ENCODE peak calls at places on chromosomes 2 and 18, in seven cellular contexts. V is fibroblast of lung, G is K562, H is DND-41, K is PC-9, Q is hepatocyte, F is GM23338. A is an unnamed sample.

GRCh38 chr2:124267821-124268220 is 242.7 kb downstream of the CNTNAP5 start:
- DNase-seq in H (no peak), Q (peak), G (no peak), V (peak), F (no peak), K (no peak), A (no peak)

GRCh38 chr2:223563462-223563861 is 38.7 kb downstream of the SCG2 start:
- DNase-seq in V (peak), G (peak), K (peak), Q (peak), H (no peak), F (peak), A (no peak)

GRCh38 chr2:74572178-74572925 is 17.8 kb downstream of the DOK1 start:
- DNase-seq in V (no peak), F (peak), G (no peak), Q (no peak), K (no peak), H (no peak), A (no peak)

GRCh38 chr2:172253190-172254052 is 150.7 kb upstream of the DLX2 start:
- DNase-seq in G (peak), Q (peak), F (no peak), K (peak), H (peak), V (peak), A (no peak)

GRCh38 chr2:239831272-239831731 is 193.8 kb downstream of the NDUFA10 start:
- DNase-seq in Q (no peak), F (peak), K (no peak), H (no peak), G (no peak), V (no peak), A (peak)

GRCh38 chr2:45771251-45771650 is 119.8 kb downstream of the PRKCE start:
- DNase-seq in F (peak), G (no peak), Q (peak), K (no peak), V (peak), H (no peak), A (peak)

GRCh38 chr2:62660087-62660486 is 45.4 kb upstream of the EHBP1 start:
- DNase-seq in K (no peak), Q (no peak), F (no peak), V (no peak), H (no peak), G (no peak), A (no peak)

GRCh38 chr2:61044596-61044995 is 21.1 kb upstream of the SANBR start:
- DNase-seq in V (no peak), Q (no peak), H (no peak), K (no peak), G (no peak), F (no peak), A (no peak)

GRCh38 chr18:33901894-33902512 is 322.7 kb downstream of the NOL4 start:
- DNase-seq in H (no peak), G (no peak), Q (no peak), V (no peak), F (peak), K (no peak), A (peak)

DNA sequence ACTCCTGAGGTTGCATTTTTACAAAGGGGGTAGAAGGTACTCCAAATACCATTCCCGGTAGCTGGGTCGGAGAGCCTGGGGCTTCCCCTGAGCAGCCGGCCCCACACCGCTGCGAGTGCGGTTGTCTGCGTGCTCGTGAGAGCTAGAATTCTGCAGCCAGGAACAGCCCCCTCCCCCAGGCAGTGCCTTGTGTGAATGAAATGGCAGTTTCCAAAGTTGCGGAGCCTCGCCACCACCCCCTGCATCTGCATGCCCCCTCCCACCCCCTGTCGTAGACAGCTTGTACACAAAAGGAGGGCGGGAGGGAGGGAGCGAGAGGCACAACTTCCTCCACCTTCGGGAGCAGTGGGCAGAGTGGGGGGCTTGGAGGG is 1.1 kb downstream of the MYCN start:
- DNase-seq in V (no peak), F (peak), G (no peak), Q (peak), K (no peak), H (no peak), A (peak)
- TF ChIP-seq EZH2 in V (no peak), F (no peak), G (no peak), Q (no peak), K (no peak), H (no peak), A (no peak)

GRCh38 chr18:8366070-8366469 is 243.2 kb upstream of the RAB12 start:
- DNase-seq in G (no peak), V (no peak), Q (no peak), H (no peak), F (no peak), K (no peak), A (no peak)

GRCh38 chr18:8365528-8365927 is 243.7 kb upstream of the RAB12 start:
- DNase-seq in H (no peak), Q (no peak), G (no peak), F (no peak), V (no peak), K (no peak), A (no peak)

GRCh38 chr18:8366656-8367055 is 242.6 kb upstream of the RAB12 start:
- DNase-seq in G (no peak), F (peak), H (no peak), K (no peak), Q (peak), V (no peak), A (no peak)

GRCh38 chr18:8368490-8369217 is 240.6 kb upstream of the RAB12 start:
- DNase-seq in Q (no peak), F (no peak), H (no peak), G (no peak), V (no peak), K (no peak), A (no peak)

DNA sequence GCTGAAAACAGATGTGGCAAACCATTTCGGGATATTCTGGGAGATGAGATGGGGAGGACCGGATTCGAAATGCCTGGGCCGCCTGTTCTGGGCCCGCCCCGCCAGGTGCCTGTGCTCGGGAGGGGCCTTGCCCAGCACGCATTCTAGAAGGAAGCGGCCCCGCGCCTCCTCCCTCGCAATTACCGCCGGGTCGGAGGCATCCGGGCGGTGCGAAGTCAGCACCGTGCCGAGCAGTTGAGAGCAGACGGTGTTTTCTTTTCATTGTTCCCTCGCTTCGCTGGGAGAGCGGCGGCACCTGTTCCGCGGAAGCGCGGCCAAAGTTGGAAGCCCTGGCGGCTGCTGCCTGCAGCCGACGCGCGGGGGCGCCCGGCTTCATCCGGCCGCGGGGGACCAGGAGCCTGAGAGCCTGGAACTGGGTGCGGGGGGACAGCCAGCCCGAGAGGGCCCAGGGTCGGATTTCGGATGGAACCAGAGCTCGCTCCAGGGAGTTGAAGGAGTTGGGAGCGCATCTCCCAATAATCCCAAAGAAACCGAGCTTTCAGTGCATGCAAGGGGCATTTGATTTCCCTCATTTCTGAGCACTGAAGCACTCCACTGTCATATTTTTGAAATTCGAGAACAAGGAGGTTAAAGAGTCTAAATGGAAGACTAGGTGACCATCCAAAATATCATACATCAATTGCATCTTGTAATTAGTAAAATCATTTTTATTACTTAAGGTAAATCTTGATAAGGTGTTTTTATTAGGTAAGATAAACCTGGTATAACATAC is 241.8 kb upstream of the RAB12 start:
- DNase-seq in K (peak), G (peak), Q (peak), F (peak), V (no peak), H (no peak), A (peak)
- TF ChIP-seq EZH2 in K (no peak), G (no peak), Q (peak), F (no peak), V (no peak), H (no peak), A (peak)

DNA sequence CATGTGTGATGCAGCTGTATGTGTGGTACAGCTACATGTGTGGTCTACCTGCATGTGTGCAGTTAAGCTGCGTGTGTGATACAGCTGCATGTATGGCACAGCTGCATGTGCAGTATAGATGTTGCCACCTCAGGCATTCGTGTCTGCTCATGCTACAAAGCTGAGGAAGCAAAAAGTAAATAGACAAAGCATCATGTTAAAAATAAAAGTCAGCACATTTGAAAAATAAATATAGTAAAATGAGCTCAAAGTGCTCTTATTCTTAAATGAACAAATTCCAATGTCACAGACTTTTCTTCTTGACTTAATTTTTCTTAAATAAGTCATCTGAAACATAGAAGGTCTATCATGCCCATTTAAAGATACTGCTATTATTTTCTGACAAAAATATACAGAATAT is 519.3 kb upstream of the SOX11 start:
- DNase-seq in H (no peak), F (no peak), V (no peak), K (no peak), G (no peak), Q (no peak), A (no peak)
- TF ChIP-seq EZH2 in H (no peak), F (no peak), V (no peak), K (no peak), G (no peak), Q (no peak), A (no peak)

GRCh38 chr18:56162871-56163270 is 475.5 kb downstream of the TXNL1 start:
- DNase-seq in K (no peak), V (no peak), F (no peak), H (no peak), Q (no peak), G (no peak), A (no peak)

GRCh38 chr18:56158676-56159075 is 479.7 kb downstream of the TXNL1 start:
- DNase-seq in V (no peak), G (no peak), F (no peak), Q (no peak), K (no peak), H (no peak), A (no peak)

GRCh38 chr18:56165601-56166355 is 472.6 kb downstream of the TXNL1 start:
- DNase-seq in F (no peak), K (no peak), Q (no peak), G (no peak), V (no peak), H (no peak), A (no peak)

GRCh38 chr18:56162316-56162715 is 476.1 kb downstream of the TXNL1 start:
- DNase-seq in F (no peak), H (no peak), G (no peak), V (peak), K (no peak), Q (no peak), A (no peak)

GRCh38 chr18:56161604-56162003 is 476.8 kb downstream of the TXNL1 start:
- DNase-seq in Q (no peak), G (no peak), V (no peak), H (no peak), K (no peak), F (no peak), A (no peak)
- TF ChIP-seq EZH2 in Q (no peak), G (no peak), V (no peak), H (no peak), K (no peak), F (no peak), A (no peak)

DNA sequence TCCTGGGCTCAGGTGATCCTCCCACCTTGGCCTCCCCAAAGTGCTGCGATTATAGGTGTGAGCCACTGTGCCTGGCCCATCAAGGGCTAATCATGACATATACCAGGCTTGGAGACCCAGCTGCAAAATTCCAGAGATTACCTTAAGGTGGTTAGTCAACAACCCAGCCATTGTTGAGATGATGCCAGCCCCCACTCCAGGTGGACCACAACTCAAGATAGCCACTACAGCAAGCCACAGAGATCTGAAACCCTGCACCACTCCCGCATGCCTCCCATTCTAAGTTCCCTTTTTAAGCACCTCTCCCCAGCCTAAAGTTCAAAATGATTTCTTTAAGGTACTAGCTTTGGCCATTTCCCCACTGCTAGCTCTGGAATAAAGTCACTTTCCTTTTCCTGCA is 4.6 kb upstream of the CLK1 start:
- DNase-seq in V (no peak), F (no peak), Q (no peak), H (no peak), G (no peak), K (no peak), A (no peak)
- TF ChIP-seq EZH2 in V (no peak), F (no peak), Q (no peak), H (no peak), G (no peak), K (no peak), A (no peak)

DNA sequence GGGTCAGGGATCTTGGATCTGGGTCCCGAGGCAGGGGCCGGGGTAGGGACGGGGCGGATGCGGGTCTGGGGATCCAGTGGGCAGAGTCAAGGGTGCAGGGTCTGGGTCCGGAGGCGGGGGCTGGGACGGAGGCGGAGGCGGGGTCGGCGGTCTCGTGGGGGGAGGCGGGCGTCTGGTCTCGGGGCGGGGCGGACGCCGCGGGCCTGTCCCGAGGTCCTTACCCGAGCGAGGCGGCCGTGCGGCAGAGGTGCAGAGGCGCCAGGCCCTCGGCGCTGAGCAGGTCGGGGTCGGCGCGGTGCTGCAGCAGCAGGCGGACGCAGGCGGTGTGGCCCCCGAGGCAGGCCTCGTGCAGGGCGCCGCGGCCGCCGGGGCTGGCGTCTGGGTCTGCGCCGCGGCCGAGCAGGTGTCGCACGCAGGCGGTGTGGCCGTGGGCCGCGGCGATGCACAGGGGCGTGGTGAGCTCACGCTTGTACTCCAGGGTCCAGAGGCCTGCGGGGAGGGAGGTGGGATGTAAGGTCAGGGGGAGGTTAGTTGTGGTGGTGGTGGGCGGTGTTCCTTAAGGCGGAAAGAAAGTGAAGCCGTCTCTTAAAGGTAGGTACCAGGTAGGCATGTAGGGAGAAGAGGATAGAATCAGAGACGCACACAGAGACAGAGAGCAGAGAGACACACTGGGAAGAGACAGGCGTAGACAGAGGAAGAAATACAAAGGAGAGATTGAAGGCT is 26.6 kb downstream of the ASB18 start:
- DNase-seq in G (no peak), H (no peak), V (no peak), K (no peak), Q (peak), F (peak), A (peak)
- TF ChIP-seq EZH2 in G (no peak), H (no peak), V (no peak), K (no peak), Q (peak), F (no peak), A (no peak)

GRCh38 chr18:31683968-31684278 is 458 bp downstream of the B4GALT6 start:
- DNase-seq in K (no peak), V (no peak), G (no peak), H (no peak), Q (no peak), F (no peak), A (no peak)

GRCh38 chr18:31685097-31686082 is 1.0 kb upstream of the B4GALT6 start:
- DNase-seq in Q (peak), V (peak), K (peak), H (peak), F (peak), G (peak), A (peak)

GRCh38 chr18:31686572-31686971 is 2.2 kb upstream of the B4GALT6 start:
- DNase-seq in G (no peak), V (no peak), K (no peak), F (no peak), H (no peak), Q (no peak), A (no peak)

GRCh38 chr18:31683106-31683505 is 1.3 kb downstream of the B4GALT6 start:
- DNase-seq in K (no peak), G (no peak), V (no peak), F (no peak), Q (no peak), H (no peak), A (peak)

DNA sequence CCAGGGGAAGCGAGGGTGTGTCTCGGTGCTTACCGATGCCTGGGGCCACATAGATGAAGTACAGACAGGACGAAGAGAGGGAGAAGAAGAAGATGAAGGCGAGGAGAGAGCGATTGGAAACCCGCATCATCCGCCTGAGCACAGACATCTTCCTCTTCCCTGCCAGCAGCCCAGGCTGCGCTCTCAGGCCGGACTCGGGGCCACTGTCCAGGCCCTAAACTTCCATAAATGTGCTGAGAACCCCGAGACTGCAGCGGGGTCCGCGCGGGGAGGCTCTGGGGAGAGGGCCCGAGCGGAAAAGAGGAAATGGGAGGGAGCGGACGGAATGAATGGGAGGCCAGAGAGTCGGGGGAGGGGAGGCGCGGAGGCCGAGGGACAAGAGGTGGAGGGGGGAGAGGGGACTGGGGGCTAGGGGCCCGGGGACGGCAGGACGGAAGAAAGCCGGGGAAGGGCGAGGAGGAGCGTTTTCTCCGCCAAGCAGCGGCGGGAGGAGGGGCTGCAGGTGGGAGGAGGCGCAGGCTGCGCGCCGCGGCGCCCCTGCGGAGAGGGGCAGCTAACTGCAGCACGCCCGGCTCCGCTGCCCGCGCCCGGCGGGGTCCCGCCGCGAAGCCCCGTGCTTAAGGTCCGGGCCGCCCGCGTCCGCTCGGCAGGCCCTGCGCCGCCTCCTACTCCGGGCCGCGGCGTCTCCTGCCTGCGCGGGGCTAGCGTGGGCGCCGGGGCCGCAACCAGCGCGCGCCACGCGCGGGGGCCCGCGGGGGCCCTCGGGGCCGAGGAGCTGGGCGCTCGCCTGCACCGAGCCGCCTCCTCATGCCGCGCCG is at the start of gene B4GALT6:
- DNase-seq in H (peak), Q (peak), F (peak), K (peak), G (peak), V (peak), A (peak)
- TF ChIP-seq EZH2 in H (no peak), Q (no peak), F (no peak), K (no peak), G (peak), V (no peak), A (peak)

A was measured in neural progenitor cell.